ENCODE peak calls at places on chromosomes 12 and 14, in five cellular contexts. Y is WERI-Rb-1; F is CD4-positive, alpha-beta memory T cell; T is RWPE1; K is stimulated activated CD4-positive, alpha-beta T cell treated with anti-CD3 and anti-CD28 coated beads, Interleukin-15, amount 100 ng/mL, for 1 hour. R is an unnamed sample.

GRCh38 chr14:85444685-85445084 is 85.3 kb upstream of the FLRT2 start:
- DNase-seq in Y (no peak), F (no peak), K (no peak), T (no peak), R (no peak)

GRCh38 chr12:49873361-49873934 is 30.3 kb downstream of the FAIM2 start:
- DNase-seq in Y (no peak), F (no peak), T (no peak), K (no peak), R (no peak)

GRCh38 chr12:53378222-53378621 is 1.8 kb upstream of the SP1 start:
- DNase-seq in T (no peak), F (no peak), Y (peak), K (no peak), R (no peak)

GRCh38 chr12:50635356-50635755 is 128.5 kb upstream of the ATF1 start:
- DNase-seq in K (no peak), Y (no peak), T (no peak), F (no peak), R (no peak)

GRCh38 chr12:75720807-75721206 is 209.4 kb upstream of the KRR1 start:
- DNase-seq in K (no peak), Y (no peak), T (peak), F (no peak), R (no peak)

GRCh38 chr12:53063708-53064612 is 14.1 kb downstream of the TNS2 start:
- DNase-seq in T (no peak), Y (peak), K (no peak), F (no peak), R (peak)

GRCh38 chr12:63090716-63091115 is 60.3 kb downstream of the AVPR1A start:
- DNase-seq in K (no peak), T (no peak), F (no peak), Y (no peak), R (no peak)

GRCh38 chr12:26309646-26310045 is 114.3 kb downstream of the SSPN start:
- DNase-seq in T (no peak), K (no peak), F (no peak), Y (no peak), R (no peak)

GRCh38 chr12:110249716-110250225 is 31.3 kb upstream of the ATP2A2 start:
- DNase-seq in Y (no peak), T (no peak), K (no peak), F (no peak), R (peak)

GRCh38 chr12:47772094-47772660 is 861 bp upstream of the SLC48A1 start:
- DNase-seq in Y (no peak), K (no peak), F (no peak), T (no peak), R (no peak)

GRCh38 chr12:19440019-19440858 is 947 bp downstream of the AEBP2 start:
- DNase-seq in T (peak), K (peak), F (peak), Y (peak), R (peak)

GRCh38 chr14:73935666-73936065 is 14.2 kb downstream of the FAM161B start:
- DNase-seq in T (peak), K (no peak), F (no peak), Y (no peak), R (no peak)

GRCh38 chr12:118058881-118059644 is 1.9 kb downstream of the WSB2 start:
- DNase-seq in T (no peak), F (no peak), Y (no peak), K (no peak), R (no peak)